ENCODE peak calls at places on chromosomes 6 and 20, in ten cellular contexts. R is endothelial cell, Y is brain microvascular endothelial cell, X is fibroblast of the aortic adventitia, N is SK-N-SH, L is nephron progenitor cell, J is fibroblast of pulmonary artery, O is adrenal gland, T is breast epithelium, A is RWPE1. G is an unnamed sample.

GRCh38 chr6:143096403-143096802 is 35.7 kb downstream of the AIG1 start:
- DNase-seq in R (no peak), Y (no peak), X (no peak), N (no peak), L (no peak), J (no peak), O (no peak), T (no peak), A (no peak), G (no peak)

GRCh38 chr6:56756219-56756789 is 113.6 kb upstream of the DST start:
- DNase-seq in R (no peak), Y (no peak), X (no peak), N (no peak), L (no peak), J (no peak), O (no peak), T (no peak), A (no peak), G (no peak)

GRCh38 chr6:164612731-164613130 is 696.7 kb downstream of the C6orf118 start:
- DNase-seq in R (no peak), Y (no peak), X (no peak), N (peak), L (no peak), J (no peak), O (no peak), T (no peak), A (no peak), G (no peak)

GRCh38 chr20:62162765-62163484 is 19.4 kb downstream of the SS18L1 start:
- DNase-seq in R (no peak), Y (no peak), X (no peak), N (no peak), L (no peak), J (no peak), O (no peak), T (no peak), A (no peak), G (no peak)

GRCh38 chr6:127069659-127070279 is 48.7 kb upstream of the RSPO3 start:
- DNase-seq in R (no peak), Y (peak), X (peak), N (peak), L (no peak), J (peak), O (no peak), T (no peak), A (peak), G (no peak)

GRCh38 chr20:14055127-14055742 is 59.9 kb downstream of the MACROD2 start:
- DNase-seq in R (peak), Y (peak), X (peak), N (peak), L (peak), J (peak), O (no peak), T (no peak), A (peak), G (peak)

GRCh38 chr6:149933461-149933860 is 8.4 kb upstream of the ULBP2 start:
- DNase-seq in R (no peak), Y (no peak), X (no peak), N (no peak), L (no peak), J (no peak), O (no peak), T (no peak), A (no peak), G (no peak)

GRCh38 chr20:1263853-1264252 is 2.2 kb upstream of the SNPH start:
- DNase-seq in R (no peak), Y (no peak), X (peak), N (no peak), L (no peak), J (peak), O (no peak), T (no peak), A (no peak), G (no peak)

GRCh38 chr6:28281288-28282064 is at the start of gene PGBD1:
- DNase-seq in R (peak), Y (peak), X (peak), N (peak), L (peak), J (peak), O (peak), T (peak), A (peak), G (peak)

GRCh38 chr6:52371656-52372151 is 9.8 kb downstream of the PAQR8 start:
- DNase-seq in R (no peak), Y (no peak), X (peak), N (no peak), L (no peak), J (peak), O (no peak), T (no peak), A (no peak), G (no peak)

GRCh38 chr20:43893930-43894329 is 20.7 kb upstream of the TOX2 start:
- DNase-seq in R (no peak), Y (no peak), X (peak), N (no peak), L (no peak), J (no peak), O (no peak), T (no peak), A (peak), G (no peak)

GRCh38 chr6:130369821-130370220 is 4.0 kb downstream of the TMEM200A start:
- DNase-seq in R (no peak), Y (no peak), X (no peak), N (no peak), L (no peak), J (no peak), O (no peak), T (no peak), A (no peak), G (no peak)

GRCh38 chr20:17708675-17709360 is 9.1 kb downstream of the BANF2 start:
- DNase-seq in R (no peak), Y (no peak), X (no peak), N (no peak), L (no peak), J (no peak), O (no peak), T (no peak), A (no peak), G (peak)

GRCh38 chr20:58598271-58599015 is 52.6 kb upstream of the STX16 start:
- DNase-seq in R (no peak), Y (no peak), X (peak), N (peak), L (no peak), J (peak), O (peak), T (no peak), A (no peak), G (no peak)

GRCh38 chr6:136307351-136307750 is 17.7 kb upstream of the BCLAF1 start:
- DNase-seq in R (no peak), Y (no peak), X (no peak), N (peak), L (no peak), J (no peak), O (no peak), T (no peak), A (no peak), G (no peak)

GRCh38 chr6:46983007-46983411 is 59.1 kb downstream of the ADGRF1 start:
- DNase-seq in R (no peak), Y (no peak), X (no peak), N (no peak), L (no peak), J (no peak), O (no peak), T (no peak), A (peak), G (peak)

GRCh38 chr6:315921-316752 is 23.9 kb downstream of the DUSP22 start:
- DNase-seq in R (no peak), Y (no peak), X (no peak), N (no peak), L (no peak), J (no peak), O (no peak), T (no peak), A (no peak), G (no peak)

GRCh38 chr6:68497927-68498326 is 137.2 kb upstream of the ADGRB3 start:
- DNase-seq in R (no peak), Y (no peak), X (no peak), N (no peak), L (no peak), J (peak), O (no peak), T (no peak), A (no peak), G (no peak)

GRCh38 chr6:39984051-39984450 is 49.8 kb upstream of the MOCS1 start:
- DNase-seq in R (no peak), Y (no peak), X (no peak), N (no peak), L (no peak), J (no peak), O (no peak), T (no peak), A (no peak), G (no peak)

GRCh38 chr20:5719861-5720401 is 30.3 kb upstream of the SHLD1 start:
- DNase-seq in R (no peak), Y (peak), X (peak), N (no peak), L (no peak), J (peak), O (peak), T (no peak), A (peak), G (no peak)

GRCh38 chr20:14622796-14623195 is 285.4 kb upstream of the FLRT3 start:
- DNase-seq in R (no peak), Y (peak), X (peak), N (no peak), L (no peak), J (peak), O (peak), T (no peak), A (peak), G (peak)

GRCh38 chr6:2895072-2895471 is 8.0 kb downstream of the SERPINB9 start:
- DNase-seq in R (no peak), Y (no peak), X (no peak), N (no peak), L (no peak), J (no peak), O (no peak), T (no peak), A (no peak), G (no peak)

GRCh38 chr6:40413231-40413755 is 173.9 kb downstream of the LRFN2 start:
- DNase-seq in R (no peak), Y (no peak), X (no peak), N (no peak), L (peak), J (no peak), O (peak), T (no peak), A (no peak), G (no peak)

GRCh38 chr6:31070711-31071197 is 41.6 kb downstream of the C6orf15 start:
- DNase-seq in R (peak), Y (peak), X (peak), N (no peak), L (peak), J (peak), O (peak), T (peak), A (peak), G (peak)

GRCh38 chr6:25402125-25402524 is 123.0 kb downstream of the CARMIL1 start:
- DNase-seq in R (no peak), Y (no peak), X (no peak), N (no peak), L (no peak), J (no peak), O (no peak), T (no peak), A (no peak), G (no peak)

GRCh38 chr6:85600713-85601313 is 7.2 kb upstream of the SNX14 start:
- DNase-seq in R (no peak), Y (no peak), X (peak), N (no peak), L (no peak), J (no peak), O (no peak), T (no peak), A (no peak), G (no peak)

GRCh38 chr6:15551798-15552197 is 111.0 kb downstream of the DTNBP1 start:
- DNase-seq in R (peak), Y (no peak), X (no peak), N (peak), L (peak), J (peak), O (no peak), T (no peak), A (no peak), G (no peak)

GRCh38 chr20:2742934-2743559 is 50.5 kb downstream of the EBF4 start:
- DNase-seq in R (peak), Y (peak), X (peak), N (peak), L (peak), J (peak), O (peak), T (no peak), A (peak), G (peak)

GRCh38 chr6:139497344-139497961 is 123.0 kb upstream of the CITED2 start:
- DNase-seq in R (no peak), Y (no peak), X (no peak), N (no peak), L (no peak), J (no peak), O (no peak), T (no peak), A (no peak), G (no peak)

GRCh38 chr6:139112146-139112545 is 22.7 kb upstream of the HECA start:
- DNase-seq in R (no peak), Y (no peak), X (no peak), N (no peak), L (no peak), J (no peak), O (no peak), T (no peak), A (peak), G (no peak)

GRCh38 chr20:57223648-57224489 is 42.6 kb downstream of the BMP7 start:
- DNase-seq in R (no peak), Y (no peak), X (peak), N (no peak), L (no peak), J (no peak), O (peak), T (no peak), A (peak), G (no peak)

GRCh38 chr6:41984623-41985022 is 43.0 kb upstream of the CCND3 start:
- DNase-seq in R (no peak), Y (no peak), X (no peak), N (no peak), L (no peak), J (no peak), O (no peak), T (no peak), A (no peak), G (no peak)

GRCh38 chr6:149028767-149029405 is 282.1 kb downstream of the UST start:
- DNase-seq in R (peak), Y (peak), X (peak), N (peak), L (peak), J (peak), O (peak), T (no peak), A (peak), G (peak)

GRCh38 chr6:32240686-32241085 is 16.8 kb upstream of the NOTCH4 start:
- DNase-seq in R (no peak), Y (no peak), X (no peak), N (no peak), L (no peak), J (no peak), O (no peak), T (no peak), A (no peak), G (no peak)
- TF ChIP-seq CTCF in R (no peak), Y (peak), X (no peak), N (no peak), L (no peak), J (peak), O (no peak), T (no peak), A (no peak), G (peak)

GRCh38 chr20:53937929-53938367 is 132.4 kb downstream of the BCAS1 start:
- DNase-seq in R (no peak), Y (no peak), X (no peak), N (no peak), L (no peak), J (no peak), O (no peak), T (no peak), A (no peak), G (no peak)

GRCh38 chr20:53935353-53936084 is 134.9 kb downstream of the BCAS1 start:
- DNase-seq in R (no peak), Y (no peak), X (no peak), N (no peak), L (no peak), J (no peak), O (no peak), T (no peak), A (no peak), G (no peak)

GRCh38 chr20:53938739-53939138 is 131.7 kb downstream of the BCAS1 start:
- DNase-seq in R (no peak), Y (no peak), X (no peak), N (no peak), L (no peak), J (no peak), O (no peak), T (no peak), A (no peak), G (no peak)

GRCh38 chr20:53939554-53940355 is 130.6 kb downstream of the BCAS1 start:
- DNase-seq in R (peak), Y (peak), X (peak), N (peak), L (peak), J (peak), O (peak), T (peak), A (peak), G (peak)

DNA sequence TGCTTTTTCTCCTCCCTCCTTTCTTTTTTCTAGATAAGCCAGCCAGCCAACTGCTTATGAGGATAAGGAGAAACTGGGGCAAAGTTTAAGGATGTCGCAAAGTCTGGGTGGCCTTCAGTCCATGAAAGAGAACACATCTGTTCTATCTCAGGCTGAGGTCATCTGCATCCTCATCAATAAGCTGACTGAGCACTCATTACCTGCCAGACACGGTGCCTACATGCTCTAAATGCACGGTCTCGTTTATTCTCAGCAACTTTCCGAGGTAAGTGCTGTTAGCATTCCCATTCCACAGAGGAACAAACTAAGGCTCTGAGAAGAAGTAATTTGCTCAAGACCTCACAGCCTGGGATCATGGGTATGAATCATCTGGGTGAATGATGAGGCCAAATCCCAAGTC is 133.1 kb downstream of the BCAS1 start:
- DNase-seq in R (no peak), Y (no peak), X (peak), N (no peak), L (no peak), J (no peak), O (no peak), T (no peak), A (no peak), G (no peak)
- TF ChIP-seq CTCF in R (no peak), Y (no peak), X (no peak), N (no peak), L (no peak), J (no peak), O (no peak), T (no peak), A (no peak), G (no peak)

GRCh38 chr6:110053395-110054240 is 75.5 kb downstream of the GPR6 start:
- DNase-seq in R (peak), Y (peak), X (peak), N (peak), L (peak), J (peak), O (no peak), T (no peak), A (peak), G (peak)

GRCh38 chr6:110054664-110055386 is 76.7 kb downstream of the GPR6 start:
- DNase-seq in R (no peak), Y (no peak), X (no peak), N (no peak), L (no peak), J (no peak), O (no peak), T (no peak), A (no peak), G (no peak)

GRCh38 chr6:110049696-110050465 is 71.8 kb downstream of the GPR6 start:
- DNase-seq in R (no peak), Y (no peak), X (no peak), N (no peak), L (no peak), J (no peak), O (no peak), T (no peak), A (no peak), G (no peak)

DNA sequence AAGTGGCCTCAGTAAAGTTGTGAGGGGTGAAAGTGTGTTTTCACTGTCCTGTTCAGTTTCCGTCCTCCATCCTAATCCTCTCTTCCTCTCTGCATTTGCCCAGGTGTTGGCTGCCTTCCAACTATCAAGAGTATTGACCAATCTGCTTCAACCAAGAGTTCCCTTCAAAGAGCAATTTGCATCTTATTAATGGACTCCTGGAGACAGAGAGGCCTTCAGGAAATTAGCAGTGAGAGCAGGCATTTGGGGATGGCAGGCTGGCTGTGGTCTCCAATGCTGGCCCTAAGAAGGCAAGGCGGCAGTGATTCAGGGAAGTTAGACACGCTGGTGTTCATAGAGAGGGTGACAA is 77.2 kb downstream of the GPR6 start:
- DNase-seq in R (peak), Y (no peak), X (no peak), N (no peak), L (no peak), J (no peak), O (no peak), T (no peak), A (no peak), G (no peak)
- TF ChIP-seq CTCF in R (no peak), Y (no peak), X (no peak), N (no peak), L (no peak), J (no peak), O (no peak), T (no peak), A (no peak), G (no peak)

DNA sequence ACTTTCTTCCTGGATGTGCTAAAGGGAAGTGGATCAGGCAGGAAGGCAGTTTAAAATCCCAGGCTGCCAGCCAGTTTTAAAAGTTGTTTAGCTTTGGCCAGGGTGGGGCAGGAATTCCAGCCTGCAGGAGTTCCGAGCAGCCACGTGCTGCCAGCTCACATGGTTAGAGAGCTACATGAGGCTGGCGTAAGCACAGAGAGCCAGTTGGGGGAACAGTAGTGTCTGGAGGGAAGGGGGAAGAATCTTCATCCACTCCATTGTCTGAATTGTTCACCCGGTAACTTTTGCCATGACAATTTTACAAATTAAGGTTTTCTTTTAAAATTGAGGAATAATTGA is 12.0 kb downstream of the CDC25B start:
- DNase-seq in R (no peak), Y (no peak), X (peak), N (no peak), L (no peak), J (peak), O (peak), T (peak), A (peak), G (peak)
- TF ChIP-seq CTCF in R (no peak), Y (no peak), X (no peak), N (no peak), L (no peak), J (no peak), O (no peak), T (no peak), A (no peak), G (no peak)

DNA sequence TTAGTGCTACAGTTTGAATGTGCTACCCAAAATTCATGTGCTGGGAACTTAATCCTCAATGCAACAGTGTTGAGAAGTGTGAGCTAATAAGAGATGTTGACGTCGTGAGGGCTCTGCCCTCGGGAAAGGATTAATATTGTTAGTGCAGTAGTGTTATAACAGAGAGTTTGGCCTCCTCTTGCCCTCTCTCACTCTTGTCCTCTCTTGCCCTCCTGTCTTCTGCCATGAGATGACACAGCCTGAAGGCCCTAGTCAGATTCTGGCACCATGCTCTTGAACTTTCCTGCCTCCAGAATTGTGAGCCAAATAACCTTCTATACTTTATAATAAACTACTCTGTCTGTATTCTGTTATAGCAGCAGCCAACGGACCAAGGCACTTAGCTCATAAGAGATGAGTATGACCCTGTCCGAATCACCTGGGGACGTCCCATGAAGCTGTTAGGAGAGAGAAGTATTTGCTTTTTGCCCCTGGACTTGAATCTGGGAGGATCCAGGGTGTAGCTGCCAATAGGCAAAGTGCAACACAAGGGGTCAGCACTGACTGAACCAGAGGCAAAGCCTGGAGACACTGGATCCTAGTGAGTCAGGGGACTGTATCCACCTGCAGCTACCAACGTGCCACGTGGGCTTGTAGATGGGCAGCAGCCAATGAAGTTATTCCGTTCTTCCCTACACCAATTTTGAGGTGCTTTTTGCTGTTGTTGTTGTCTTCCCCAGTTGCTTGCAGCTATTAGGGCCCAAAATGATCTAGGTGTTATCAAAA is 233.7 kb downstream of the THBS2 start:
- DNase-seq in R (no peak), Y (no peak), X (no peak), N (no peak), L (no peak), J (peak), O (no peak), T (no peak), A (peak), G (no peak)
- TF ChIP-seq CTCF in R (no peak), Y (peak), X (peak), N (peak), L (no peak), J (peak), O (no peak), T (no peak), A (no peak), G (peak)

GRCh38 chr20:24820345-24820744 is 128.7 kb upstream of the CST7 start:
- DNase-seq in R (no peak), Y (no peak), X (no peak), N (no peak), L (no peak), J (no peak), O (no peak), T (no peak), A (no peak), G (no peak)
- TF ChIP-seq CTCF in R (no peak), Y (no peak), X (no peak), N (no peak), L (no peak), J (no peak), O (no peak), T (no peak), A (no peak), G (no peak)

GRCh38 chr20:60378620-60379019 is 420.4 kb downstream of the CDH26 start:
- DNase-seq in R (no peak), Y (no peak), X (no peak), N (no peak), L (no peak), J (no peak), O (no peak), T (no peak), A (no peak), G (no peak)
- TF ChIP-seq CTCF in R (no peak), Y (no peak), X (no peak), N (no peak), L (no peak), J (no peak), O (no peak), T (no peak), A (no peak), G (no peak)